ENCODE peak calls at places on chromosome 18, in six cellular contexts. O is BJ; X is stimulated activated CD4-positive, alpha-beta T cell treated with anti-CD3 and anti-CD28 coated beads, Interleukin-2, amount 100 ng/mL, for 4 hours; S is T-helper 1 cell; L is MV-4-11; K is foreskin fibroblast. H is an unnamed sample.

GRCh38 chr18:8715599-8715998 is 10.2 kb downstream of the MTCL1 start:
- DNase-seq in S (no peak), K (no peak), O (no peak), L (no peak), X (no peak), H (no peak)

GRCh38 chr18:23938901-23939341 is 75.6 kb upstream of the TTC39C start:
- DNase-seq in O (no peak), L (no peak), S (no peak), X (no peak), K (no peak), H (no peak)

GRCh38 chr18:7272268-7273049 is 41.6 kb downstream of the LRRC30 start:
- DNase-seq in S (no peak), X (no peak), K (peak; percentile 76), L (no peak), O (no peak), H (peak; percentile 3)

GRCh38 chr18:58400337-58400885 is 228.5 kb downstream of the ALPK2 start:
- DNase-seq in K (peak; percentile 88), L (no peak), S (peak; percentile 71), O (peak; percentile 74), X (no peak), H (peak; percentile 51)

GRCh38 chr18:45871655-45872054 is 46.2 kb downstream of the SIGLEC15 start:
- DNase-seq in X (no peak), S (no peak), K (peak; percentile 67), O (no peak), L (no peak), H (no peak)

GRCh38 chr18:74251297-74252031 is 40.3 kb downstream of the CYB5A start:
- DNase-seq in S (no peak), L (peak; percentile 93), O (peak; percentile 55), K (peak; percentile 86), X (no peak), H (peak; percentile 45)

GRCh38 chr18:21650301-21650700 is 38.2 kb downstream of the SNRPD1 start:
- DNase-seq in S (no peak), K (no peak), O (no peak), X (no peak), L (no peak), H (no peak)

GRCh38 chr18:75132471-75132870 is 76.5 kb downstream of the PTGR3 start:
- DNase-seq in O (no peak), K (no peak), S (no peak), X (no peak), L (no peak), H (no peak)

GRCh38 chr18:75480487-75480886 is 53.0 kb upstream of the SMIM21 start:
- DNase-seq in S (no peak), K (no peak), X (no peak), L (no peak), O (no peak), H (no peak)

GRCh38 chr18:58315739-58316215 is 271.8 kb downstream of the NEDD4L start:
- DNase-seq in K (no peak), S (peak; percentile 7), L (no peak), O (no peak), X (no peak), H (no peak)

GRCh38 chr18:80202264-80202998 is 44.9 kb downstream of the PARD6G start:
- DNase-seq in L (no peak), S (peak; percentile 64), X (no peak), O (no peak), K (no peak), H (no peak)

GRCh38 chr18:60090170-60090569 is 190.4 kb downstream of the PMAIP1 start:
- DNase-seq in O (no peak), S (no peak), L (peak; percentile 28), X (no peak), K (no peak), H (no peak)

GRCh38 chr18:24271381-24272331 is 126.0 kb downstream of the OSBPL1A start:
- DNase-seq in O (no peak), K (peak; percentile 88), X (no peak), L (peak; percentile 30), S (peak; percentile 19), H (peak; percentile 21)

GRCh38 chr18:49666045-49666444 is 104.2 kb downstream of the LIPG start:
- DNase-seq in O (no peak), L (peak; percentile 29), K (peak; percentile 62), S (no peak), X (no peak), H (no peak)

GRCh38 chr18:47251289-47252120 is at the start of gene SKOR2:
- DNase-seq in S (no peak), L (no peak), K (peak; percentile 26), X (no peak), O (no peak), H (no peak)

GRCh38 chr18:58894937-58895336 is 30.3 kb downstream of the ZNF532 start:
- DNase-seq in K (no peak), L (no peak), X (no peak), S (no peak), O (no peak), H (no peak)

GRCh38 chr18:12654971-12655370 is 2.9 kb downstream of the SPIRE1 start:
- DNase-seq in K (no peak), X (no peak), O (no peak), S (no peak), L (no peak), H (no peak)

GRCh38 chr18:1018211-1018651 is 113.6 kb downstream of the ADCYAP1 start:
- DNase-seq in K (no peak), X (no peak), S (no peak), L (no peak), O (peak; percentile 56), H (peak; percentile 43)

GRCh38 chr18:56139792-56140254 is 498.6 kb downstream of the TXNL1 start:
- DNase-seq in S (no peak), K (peak; percentile 66), L (no peak), X (no peak), O (peak; percentile 65), H (no peak)

GRCh38 chr18:71831039-71831438 is 713.1 kb downstream of the CBLN2 start:
- DNase-seq in L (no peak), K (peak; percentile 36), S (no peak), O (no peak), X (no peak), H (no peak)

GRCh38 chr18:73826098-73826497 is 321.5 kb downstream of the FBXO15 start:
- DNase-seq in O (no peak), L (no peak), X (no peak), S (no peak), K (peak; percentile 55), H (no peak)

GRCh38 chr18:13621446-13621849 is 104.9 kb downstream of the FAM210A start:
- DNase-seq in O (no peak), K (no peak), L (no peak), S (no peak), X (no peak), H (no peak)

GRCh38 chr18:78717051-78717765 is 262.4 kb upstream of the SALL3 start:
- DNase-seq in L (no peak), X (no peak), O (no peak), K (no peak), S (no peak), H (no peak)

GRCh38 chr18:66457245-66457644 is 146.6 kb downstream of the CDH19 start:
- DNase-seq in X (no peak), L (no peak), O (no peak), K (no peak), S (no peak), H (no peak)

GRCh38 chr18:76351961-76352581 is 143.0 kb downstream of the ZNF516 start:
- DNase-seq in L (peak; percentile 21), X (no peak), S (no peak), O (peak; percentile 84), K (peak; percentile 93), H (peak; percentile 65)

GRCh38 chr18:31297248-31297647 is 20.7 kb upstream of the DSG1 start:
- DNase-seq in L (no peak), O (no peak), X (no peak), K (no peak), S (no peak), H (no peak)

GRCh38 chr18:57435851-57436192 is 648 bp downstream of the ONECUT2 start:
- DNase-seq in S (no peak), K (no peak), L (no peak), X (no peak), O (no peak), H (no peak)

GRCh38 chr18:33156906-33157470 is 283.5 kb downstream of the CCDC178 start:
- DNase-seq in K (no peak), S (no peak), O (no peak), L (no peak), X (no peak), H (no peak)

GRCh38 chr18:55405655-55406373 is 182.2 kb downstream of the TCF4 start:
- DNase-seq in L (no peak), K (peak; percentile 95), X (no peak), O (peak; percentile 69), S (no peak), H (peak; percentile 44)

GRCh38 chr18:74544898-74545297 is 10.6 kb downstream of the CNDP1 start:
- DNase-seq in L (no peak), K (no peak), O (no peak), X (no peak), S (no peak), H (no peak)

H was measured in GM04503.